ENCODE peak calls at places on chromosomes 13 and 19, in four cellular contexts. D is COR-L47; V is fibroblast of mammary gland; T is activated T-helper 1 cell treated with anti-CD3 and anti-CD28 coated beads, Interleukin-12 subunit alpha, Interleukin-12 subunit beta, Interleukin-2, Interleukin-4 antibody, amounts not matched to agents 30 ng/mL and 10 ng/mL and 1 ng/mL, durations not matched to agents 14 hours and 24 hours and 36 hours. S is an unnamed sample.

GRCh38 chr13:45873491-45874360 is 22.2 kb upstream of the SIAH3 start:
- DNase-seq in V (peak; percentile 15), T (no peak), D (no peak), S (no peak)

GRCh38 chr19:40524655-40525054 is 52.0 kb upstream of the SHKBP1 start:
- DNase-seq in T (no peak), V (no peak), D (no peak), S (no peak)

GRCh38 chr19:3161453-3161852 is 17.1 kb upstream of the S1PR4 start:
- DNase-seq in V (peak; percentile 72), D (no peak), T (no peak), S (no peak)

GRCh38 chr13:114264886-114265611 is 16.4 kb upstream of the UPF3A start:
- DNase-seq in T (no peak), D (no peak), V (peak; percentile 66), S (no peak)

GRCh38 chr13:112102243-112102642 is 35.3 kb downstream of the SOX1 start:
- DNase-seq in T (no peak), V (no peak), D (peak; percentile 31), S (no peak)

GRCh38 chr19:30297969-30298368 is 74.2 kb upstream of the ZNF536 start:
- DNase-seq in T (no peak), D (no peak), V (no peak), S (no peak)

GRCh38 chr19:42323852-42324654 is 1.4 kb upstream of the MEGF8 start:
- DNase-seq in D (no peak), T (no peak), V (no peak), S (peak; percentile 27)

GRCh38 chr13:38957794-38958592 is 32.6 kb downstream of the STOML3 start:
- DNase-seq in D (no peak), T (no peak), V (no peak), S (no peak)

GRCh38 chr13:106464076-106464475 is 71.4 kb downstream of the EFNB2 start:
- DNase-seq in T (no peak), D (no peak), V (no peak), S (no peak)

GRCh38 chr13:109744512-109745051 is 41.8 kb downstream of the IRS2 start:
- DNase-seq in T (no peak), D (peak; percentile 87), V (peak; percentile 82), S (no peak)

GRCh38 chr13:44362394-44363040 is 11.1 kb upstream of the SERP2 start:
- DNase-seq in D (no peak), T (no peak), V (peak; percentile 29), S (no peak)

GRCh38 chr19:21749090-21749489 is 18.3 kb downstream of the ZNF100 start:
- DNase-seq in D (no peak), V (peak; percentile 27), T (no peak), S (peak; percentile 3)

GRCh38 chr19:43313711-43314495 is 39.6 kb upstream of the CD177 start:
- DNase-seq in T (no peak), V (no peak), D (no peak), S (no peak)

GRCh38 chr13:22422712-22423111 is 751.8 kb downstream of the FGF9 start:
- DNase-seq in V (no peak), D (no peak), T (no peak), S (no peak)

GRCh38 chr19:15427991-15428471 is 9.2 kb upstream of the AKAP8L start:
- DNase-seq in V (no peak), D (no peak), T (no peak), S (no peak)

GRCh38 chr19:3478409-3479176 is 1.7 kb downstream of the SMIM24 start:
- DNase-seq in T (no peak), V (no peak), D (no peak), S (no peak)

GRCh38 chr13:101231751-101232428 is 184.4 kb downstream of the NALCN start:
- DNase-seq in T (no peak), D (no peak), V (peak; percentile 68), S (no peak)

GRCh38 chr13:24618219-24618955 is 61.8 kb upstream of the ATP12A start:
- DNase-seq in T (peak; percentile 34), D (no peak), V (no peak), S (peak; percentile 94)

GRCh38 chr13:77502104-77502720 is 33.3 kb upstream of the SCEL start:
- DNase-seq in V (no peak), D (no peak), T (no peak), S (peak; percentile 57)

GRCh38 chr13:45490068-45490467 is 25.3 kb downstream of the COG3 start:
- DNase-seq in T (no peak), D (no peak), V (no peak), S (peak; percentile 23)

GRCh38 chr13:30415430-30416030 is 6.8 kb upstream of the UBE2L5 start:
- DNase-seq in V (no peak), T (no peak), D (no peak), S (peak; percentile 71)

GRCh38 chr13:23505007-23505406 is 65.2 kb upstream of the TNFRSF19 start:
- DNase-seq in V (peak; percentile 41), T (no peak), D (no peak), S (no peak)

GRCh38 chr13:38309397-38309796 is 40.3 kb upstream of the UFM1 start:
- DNase-seq in V (peak; percentile 7), T (no peak), D (no peak), S (no peak)

GRCh38 chr13:98325724-98326123 is 148.7 kb upstream of the RNF113B start:
- DNase-seq in V (no peak), T (no peak), D (peak; percentile 16), S (no peak)

GRCh38 chr13:107867701-107868661 is 347.4 kb downstream of the LIG4 start:
- DNase-seq in V (peak; percentile 17), T (no peak), D (peak; percentile 84), S (no peak)

GRCh38 chr13:79434578-79434977 is 28.5 kb upstream of the RBM26 start:
- DNase-seq in V (peak; percentile 62), T (no peak), D (no peak), S (no peak)

GRCh38 chr19:372306-372890 is 27.8 kb upstream of the MIER2 start:
- DNase-seq in T (no peak), D (peak; percentile 60), V (peak; percentile 85), S (no peak)

GRCh38 chr19:4519521-4520277 is 1.4 kb upstream of the PLIN4 start:
- DNase-seq in D (no peak), V (no peak), T (no peak), S (no peak)

GRCh38 chr19:801030-801860 is 4.0 kb downstream of the PTBP1 start:
- DNase-seq in V (peak; percentile 55), D (no peak), T (no peak), S (no peak)

S was measured in GM12865.